ENCODE peak calls at places on chromosomes 2 and 18, in ten cellular contexts. One of them, this sample, is unnamed.

GRCh38 chr2:38620282-38620977 is 17.7 kb upstream of the HNRNPLL start:
- DNase-seq in fibroblast of lung: peak; percentile 87
- DNase-seq in IMR-90: peak; percentile 76
- DNase-seq in Panc1: no peak
- DNase-seq in cardiac fibroblast: peak; percentile 50
- DNase-seq in fibroblast of pulmonary artery: peak; percentile 47
- DNase-seq in spleen: no peak
- DNase-seq in tibial nerve: no peak
- DNase-seq in ovary: no peak
- DNase-seq in OCI-LY7: no peak
- DNase-seq in this sample: peak; percentile 60

GRCh38 chr2:112085916-112086669 is 31.0 kb downstream of the TMEM87B start:
- DNase-seq in ovary: no peak
- DNase-seq in fibroblast of lung: no peak
- DNase-seq in tibial nerve: no peak
- DNase-seq in cardiac fibroblast: peak; percentile 13
- DNase-seq in spleen: no peak
- DNase-seq in IMR-90: no peak
- DNase-seq in OCI-LY7: no peak
- DNase-seq in Panc1: no peak
- DNase-seq in fibroblast of pulmonary artery: no peak
- DNase-seq in this sample: no peak

GRCh38 chr2:30679416-30680088 is 127.7 kb downstream of the CAPN13 start:
- DNase-seq in Panc1: no peak
- DNase-seq in ovary: no peak
- DNase-seq in fibroblast of pulmonary artery: peak; percentile 29
- DNase-seq in tibial nerve: no peak
- DNase-seq in IMR-90: peak; percentile 59
- DNase-seq in fibroblast of lung: peak; percentile 42
- DNase-seq in spleen: no peak
- DNase-seq in cardiac fibroblast: peak; percentile 45
- DNase-seq in OCI-LY7: no peak
- DNase-seq in this sample: peak; percentile 73

GRCh38 chr2:161273038-161273760 is 35.0 kb upstream of the PSMD14 start:
- DNase-seq in ovary: no peak
- DNase-seq in fibroblast of pulmonary artery: peak; percentile 84
- DNase-seq in IMR-90: peak; percentile 72
- DNase-seq in tibial nerve: no peak
- DNase-seq in OCI-LY7: peak; percentile 78
- DNase-seq in Panc1: peak; percentile 39
- DNase-seq in cardiac fibroblast: peak; percentile 79
- DNase-seq in fibroblast of lung: peak; percentile 79
- DNase-seq in spleen: no peak
- DNase-seq in this sample: peak; percentile 63

GRCh38 chr2:136437461-136437860 is 319.5 kb upstream of the CXCR4 start:
- DNase-seq in spleen: no peak
- DNase-seq in fibroblast of pulmonary artery: no peak
- DNase-seq in tibial nerve: no peak
- DNase-seq in OCI-LY7: no peak
- DNase-seq in cardiac fibroblast: no peak
- DNase-seq in Panc1: no peak
- DNase-seq in ovary: no peak
- DNase-seq in IMR-90: no peak
- DNase-seq in fibroblast of lung: no peak
- DNase-seq in this sample: no peak

GRCh38 chr2:172248381-172249173 is 145.9 kb upstream of the DLX2 start:
- DNase-seq in spleen: no peak
- DNase-seq in fibroblast of lung: no peak
- DNase-seq in Panc1: no peak
- DNase-seq in tibial nerve: no peak
- DNase-seq in OCI-LY7: no peak
- DNase-seq in fibroblast of pulmonary artery: no peak
- DNase-seq in cardiac fibroblast: no peak
- DNase-seq in ovary: no peak
- DNase-seq in IMR-90: peak; percentile 63
- DNase-seq in this sample: no peak

GRCh38 chr2:48173141-48173540 is 266.8 kb upstream of the FBXO11 start:
- DNase-seq in fibroblast of pulmonary artery: no peak
- DNase-seq in cardiac fibroblast: no peak
- DNase-seq in tibial nerve: no peak
- DNase-seq in OCI-LY7: no peak
- DNase-seq in fibroblast of lung: no peak
- DNase-seq in Panc1: no peak
- DNase-seq in IMR-90: no peak
- DNase-seq in spleen: no peak
- DNase-seq in ovary: no peak
- DNase-seq in this sample: no peak

GRCh38 chr2:54676656-54677055 is 46.8 kb upstream of the EML6 start:
- DNase-seq in Panc1: no peak
- DNase-seq in tibial nerve: no peak
- DNase-seq in ovary: no peak
- DNase-seq in IMR-90: peak; percentile 73
- DNase-seq in OCI-LY7: no peak
- DNase-seq in spleen: no peak
- DNase-seq in fibroblast of lung: no peak
- DNase-seq in cardiac fibroblast: no peak
- DNase-seq in fibroblast of pulmonary artery: no peak
- DNase-seq in this sample: peak; percentile 74

GRCh38 chr2:240564571-240565266 is 3.6 kb upstream of the RNPEPL1 start:
- DNase-seq in OCI-LY7: peak; percentile 43
- DNase-seq in fibroblast of lung: no peak
- DNase-seq in Panc1: no peak
- DNase-seq in fibroblast of pulmonary artery: peak; percentile 57
- DNase-seq in IMR-90: peak; percentile 88
- DNase-seq in spleen: peak; percentile 73
- DNase-seq in cardiac fibroblast: peak; percentile 18
- DNase-seq in tibial nerve: no peak
- DNase-seq in ovary: no peak
- DNase-seq in this sample: no peak

GRCh38 chr2:226440119-226440917 is 359.3 kb downstream of the IRS1 start:
- DNase-seq in cardiac fibroblast: peak; percentile 55
- DNase-seq in ovary: no peak
- DNase-seq in OCI-LY7: no peak
- DNase-seq in fibroblast of pulmonary artery: peak; percentile 60
- DNase-seq in fibroblast of lung: peak; percentile 78
- DNase-seq in tibial nerve: no peak
- DNase-seq in Panc1: no peak
- DNase-seq in spleen: no peak
- DNase-seq in IMR-90: peak; percentile 66
- DNase-seq in this sample: peak; percentile 82

GRCh38 chr2:144548532-144549191 is 28.7 kb upstream of the ZEB2 start:
- DNase-seq in fibroblast of pulmonary artery: no peak
- DNase-seq in fibroblast of lung: no peak
- DNase-seq in spleen: no peak
- DNase-seq in tibial nerve: no peak
- DNase-seq in IMR-90: no peak
- DNase-seq in Panc1: no peak
- DNase-seq in ovary: no peak
- DNase-seq in cardiac fibroblast: no peak
- DNase-seq in OCI-LY7: peak; percentile 83
- DNase-seq in this sample: no peak

GRCh38 chr2:43427032-43427424 is 168.8 kb downstream of the THADA start:
- DNase-seq in Panc1: no peak
- DNase-seq in fibroblast of pulmonary artery: no peak
- DNase-seq in fibroblast of lung: no peak
- DNase-seq in IMR-90: no peak
- DNase-seq in spleen: no peak
- DNase-seq in ovary: no peak
- DNase-seq in tibial nerve: no peak
- DNase-seq in cardiac fibroblast: no peak
- DNase-seq in OCI-LY7: no peak
- DNase-seq in this sample: no peak

GRCh38 chr18:49802623-49803022 is 10.7 kb downstream of the ACAA2 start:
- DNase-seq in ovary: no peak
- DNase-seq in tibial nerve: no peak
- DNase-seq in IMR-90: no peak
- DNase-seq in cardiac fibroblast: no peak
- DNase-seq in fibroblast of lung: no peak
- DNase-seq in fibroblast of pulmonary artery: no peak
- DNase-seq in Panc1: no peak
- DNase-seq in OCI-LY7: no peak
- DNase-seq in spleen: no peak
- DNase-seq in this sample: no peak

GRCh38 chr2:219561179-219562048 is 9.9 kb downstream of the OBSL1 start:
- DNase-seq in fibroblast of lung: no peak
- DNase-seq in spleen: no peak
- DNase-seq in IMR-90: no peak
- DNase-seq in Panc1: no peak
- DNase-seq in fibroblast of pulmonary artery: no peak
- DNase-seq in OCI-LY7: no peak
- DNase-seq in ovary: peak; percentile 15
- DNase-seq in cardiac fibroblast: no peak
- DNase-seq in tibial nerve: no peak
- DNase-seq in this sample: no peak

GRCh38 chr2:55917713-55918390 is 5.7 kb downstream of the EFEMP1 start:
- DNase-seq in tibial nerve: no peak
- DNase-seq in ovary: no peak
- DNase-seq in spleen: no peak
- DNase-seq in fibroblast of pulmonary artery: no peak
- DNase-seq in OCI-LY7: no peak
- DNase-seq in Panc1: no peak
- DNase-seq in IMR-90: no peak
- DNase-seq in cardiac fibroblast: peak; percentile 11
- DNase-seq in fibroblast of lung: no peak
- DNase-seq in this sample: no peak

GRCh38 chr2:263774-264492 is at the start of gene SH3YL1:
- DNase-seq in IMR-90: no peak
- DNase-seq in fibroblast of pulmonary artery: peak; percentile 16
- DNase-seq in fibroblast of lung: peak; percentile 11
- DNase-seq in ovary: peak; percentile 42
- DNase-seq in Panc1: no peak
- DNase-seq in spleen: peak; percentile 92
- DNase-seq in cardiac fibroblast: peak; percentile 19
- DNase-seq in OCI-LY7: no peak
- DNase-seq in tibial nerve: no peak
- DNase-seq in this sample: no peak

DNA sequence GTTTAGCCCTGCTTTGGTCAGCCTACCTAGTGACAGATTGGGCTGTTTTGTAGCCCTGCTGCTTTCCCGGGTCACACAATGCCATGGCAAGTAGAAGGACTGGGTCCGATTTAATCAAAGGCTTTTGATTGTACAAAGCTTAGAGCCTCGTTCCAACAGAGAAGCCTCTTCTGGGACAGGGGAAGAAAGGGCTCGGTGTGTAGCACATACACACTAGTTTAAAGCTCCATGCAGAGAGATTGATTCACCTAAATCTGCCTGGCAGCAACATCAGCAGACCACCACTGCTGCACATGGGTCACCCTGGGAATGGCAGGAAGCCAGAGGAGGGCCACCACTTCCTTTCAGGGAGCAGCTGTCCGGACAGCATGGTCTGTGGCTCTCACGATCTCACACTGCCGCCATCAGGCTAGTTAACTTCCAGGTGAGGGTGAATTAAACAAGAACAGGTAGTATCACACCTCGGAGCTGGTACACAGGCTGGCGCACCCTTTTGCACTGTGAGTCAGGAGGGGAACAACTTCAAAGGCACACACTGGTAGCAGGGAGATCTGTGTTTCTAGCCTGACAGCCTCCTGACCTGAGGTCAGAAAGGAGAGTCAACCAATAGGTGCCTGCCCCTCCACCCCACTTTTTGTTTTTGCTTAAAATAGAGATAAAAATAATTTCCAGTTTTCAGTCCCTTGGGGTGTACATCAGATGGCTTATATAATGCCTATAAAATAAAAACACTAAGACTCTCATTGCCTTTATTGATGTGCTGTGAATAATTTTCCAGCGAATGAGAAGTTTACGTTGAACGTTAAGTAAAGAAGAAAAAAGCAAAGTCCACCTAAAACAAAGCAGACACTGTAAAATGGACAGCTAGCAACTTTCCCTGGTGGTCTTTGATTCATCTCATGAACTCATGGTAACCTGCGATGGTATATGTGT is 108.5 kb downstream of the CDCA7 start:
- DNase-seq in Panc1: no peak
- DNase-seq in OCI-LY7: no peak
- DNase-seq in ovary: no peak
- DNase-seq in IMR-90: no peak
- DNase-seq in spleen: no peak
- DNase-seq in tibial nerve: no peak
- DNase-seq in fibroblast of pulmonary artery: no peak
- DNase-seq in fibroblast of lung: no peak
- DNase-seq in cardiac fibroblast: no peak
- DNase-seq in this sample: no peak
- H3K4me3 ChIP-seq in Panc1: no peak overlapping the region
- H3K4me3 ChIP-seq in OCI-LY7: no peak overlapping the region
- H3K4me3 ChIP-seq in ovary: no peak overlapping the region
- H3K4me3 ChIP-seq in IMR-90: no peak overlapping the region
- H3K4me3 ChIP-seq in spleen: no peak overlapping the region
- H3K4me3 ChIP-seq in tibial nerve: no peak overlapping the region
- H3K4me3 ChIP-seq in fibroblast of pulmonary artery: no peak overlapping the region
- H3K4me3 ChIP-seq in fibroblast of lung: no peak overlapping the region
- H3K4me3 ChIP-seq in cardiac fibroblast: no peak overlapping the region
- H3K4me3 ChIP-seq in this sample: no peak overlapping the region

GRCh38 chr2:186459009-186459408 is 27.1 kb upstream of the ZC3H15 start:
- DNase-seq in tibial nerve: no peak
- DNase-seq in spleen: no peak
- DNase-seq in cardiac fibroblast: peak; percentile 44
- DNase-seq in fibroblast of pulmonary artery: peak; percentile 58
- DNase-seq in fibroblast of lung: peak; percentile 42
- DNase-seq in Panc1: no peak
- DNase-seq in ovary: no peak
- DNase-seq in OCI-LY7: peak; percentile 29
- DNase-seq in IMR-90: peak; percentile 28
- DNase-seq in this sample: peak; percentile 23
- TF ChIP-seq CTCF in tibial nerve: no peak
- TF ChIP-seq CTCF in spleen: no peak
- TF ChIP-seq CTCF in cardiac fibroblast: peak; percentile 31
- TF ChIP-seq CTCF in fibroblast of pulmonary artery: peak; percentile 50
- TF ChIP-seq CTCF in fibroblast of lung: no peak
- TF ChIP-seq CTCF in Panc1: peak; percentile 59
- TF ChIP-seq CTCF in ovary: no peak
- TF ChIP-seq CTCF in OCI-LY7: peak; percentile 67
- TF ChIP-seq CTCF in IMR-90: peak; percentile 37
- TF ChIP-seq CTCF in this sample: peak; percentile 48

GRCh38 chr2:46811379-46812310 is 104.0 kb downstream of the MCFD2 start:
- DNase-seq in fibroblast of lung: no peak
- DNase-seq in cardiac fibroblast: no peak
- DNase-seq in ovary: no peak
- DNase-seq in Panc1: no peak
- DNase-seq in tibial nerve: no peak
- DNase-seq in fibroblast of pulmonary artery: no peak
- DNase-seq in spleen: peak; percentile 35
- DNase-seq in OCI-LY7: no peak
- DNase-seq in IMR-90: no peak
- DNase-seq in this sample: no peak
- H3K4me3 ChIP-seq in fibroblast of lung: no peak overlapping the region
- H3K4me3 ChIP-seq in cardiac fibroblast: peak overlapping the region; percentile 11
- H3K4me3 ChIP-seq in ovary: no peak overlapping the region
- H3K4me3 ChIP-seq in Panc1: no peak overlapping the region
- H3K4me3 ChIP-seq in tibial nerve: no peak overlapping the region
- H3K4me3 ChIP-seq in fibroblast of pulmonary artery: peak overlapping the region; percentile 31
- H3K4me3 ChIP-seq in spleen: no peak overlapping the region
- H3K4me3 ChIP-seq in OCI-LY7: no peak overlapping the region
- H3K4me3 ChIP-seq in IMR-90: no peak overlapping the region
- H3K4me3 ChIP-seq in this sample: no peak overlapping the region

DNA sequence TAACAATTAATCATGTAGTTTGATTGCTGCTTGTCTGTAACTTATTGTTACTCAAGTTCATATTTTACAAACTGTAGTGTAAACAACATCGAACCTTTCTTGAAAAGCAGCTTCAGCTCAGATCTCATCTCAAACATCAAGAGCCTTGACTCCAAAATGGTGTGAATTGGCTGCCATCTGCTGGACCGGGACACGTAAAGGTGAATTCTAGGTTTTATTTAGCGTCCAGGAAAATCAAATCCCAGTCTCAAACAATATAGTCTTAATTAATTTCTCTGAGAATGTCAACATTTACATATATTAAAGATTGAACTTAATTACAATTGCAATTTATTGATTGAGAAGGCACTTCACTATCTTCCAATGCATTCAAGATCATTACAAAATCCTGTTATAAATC is 453.0 kb downstream of the GALR1 start:
- DNase-seq in ovary: no peak
- DNase-seq in IMR-90: peak; percentile 2
- DNase-seq in OCI-LY7: peak; percentile 4
- DNase-seq in fibroblast of lung: peak; percentile 5
- DNase-seq in fibroblast of pulmonary artery: peak; percentile 10
- DNase-seq in cardiac fibroblast: peak; percentile 8
- DNase-seq in spleen: no peak
- DNase-seq in tibial nerve: no peak
- DNase-seq in Panc1: peak; percentile 27
- DNase-seq in this sample: peak; percentile 1
- TF ChIP-seq CTCF in ovary: no peak
- TF ChIP-seq CTCF in IMR-90: no peak
- TF ChIP-seq CTCF in OCI-LY7: peak; percentile 40
- TF ChIP-seq CTCF in fibroblast of lung: no peak
- TF ChIP-seq CTCF in fibroblast of pulmonary artery: no peak
- TF ChIP-seq CTCF in cardiac fibroblast: no peak
- TF ChIP-seq CTCF in spleen: no peak
- TF ChIP-seq CTCF in tibial nerve: no peak
- TF ChIP-seq CTCF in Panc1: peak; percentile 25
- TF ChIP-seq CTCF in this sample: no peak

This sample was measured in AG10803.